ENCODE peak calls at places on chromosomes 3 and 15, in nine cellular contexts. I, X, V, Q, E, L, B, P and C are unnamed samples.

GRCh38 chr3:112302881-112303761 is 9.1 kb upstream of the SLC9C1 start:
- DNase-seq in E (peak), X (no peak), I (no peak), L (no peak), B (no peak), Q (no peak), P (no peak), V (no peak), C (no peak)

GRCh38 chr3:160180581-160181216 is 44.5 kb upstream of the C3orf80 start:
- DNase-seq in L (no peak), E (no peak), Q (no peak), V (no peak), I (no peak), X (no peak), P (no peak), B (no peak), C (no peak)

GRCh38 chr3:99751649-99752048 is 66.0 kb upstream of the CMSS1 start:
- DNase-seq in V (peak), B (no peak), E (no peak), X (no peak), Q (no peak), L (no peak), P (no peak), I (no peak), C (no peak)

GRCh38 chr3:127056281-127056680 is 73.4 kb downstream of the PLXNA1 start:
- DNase-seq in V (no peak), E (no peak), P (no peak), I (peak), X (no peak), Q (no peak), L (no peak), B (no peak), C (no peak)

GRCh38 chr3:141482250-141482937 is 4.4 kb upstream of the RASA2 start:
- DNase-seq in B (no peak), V (peak), L (no peak), I (no peak), P (no peak), E (no peak), X (no peak), Q (peak), C (no peak)

GRCh38 chr3:24640330-24640877 is 145.8 kb upstream of the THRB start:
- DNase-seq in V (peak), Q (no peak), B (no peak), X (no peak), P (peak), I (no peak), L (no peak), E (no peak), C (no peak)

GRCh38 chr3:53016236-53016635 is 29.6 kb downstream of the SFMBT1 start:
- DNase-seq in P (no peak), Q (no peak), L (no peak), E (no peak), B (no peak), I (no peak), V (no peak), X (no peak), C (no peak)

GRCh38 chr3:14617508-14618023 is 34.0 kb upstream of the CCDC174 start:
- DNase-seq in L (no peak), V (no peak), P (no peak), B (no peak), I (no peak), E (no peak), Q (no peak), X (no peak), C (no peak)

GRCh38 chr3:196903740-196904139 is 36.0 kb downstream of the SENP5 start:
- DNase-seq in B (no peak), P (no peak), E (no peak), Q (no peak), L (no peak), I (no peak), X (no peak), V (no peak), C (no peak)

GRCh38 chr3:124951511-124952390 is 17.2 kb upstream of the MUC13 start:
- DNase-seq in P (no peak), Q (no peak), B (no peak), I (no peak), E (no peak), L (no peak), X (no peak), V (no peak), C (no peak)

GRCh38 chr3:151328298-151329036 is 882 bp downstream of the P2RY13 start:
- DNase-seq in P (no peak), E (no peak), X (no peak), Q (peak), V (no peak), I (no peak), L (no peak), B (no peak), C (no peak)

GRCh38 chr3:31103623-31104180 is 209.2 kb upstream of the GADL1 start:
- DNase-seq in X (no peak), P (no peak), L (no peak), B (no peak), Q (no peak), E (peak), V (no peak), I (no peak), C (no peak)

GRCh38 chr3:178320481-178321352 is 215.5 kb upstream of the KCNMB2 start:
- DNase-seq in P (peak), B (no peak), V (no peak), E (no peak), X (no peak), I (peak), L (no peak), Q (no peak), C (no peak)

GRCh38 chr15:63818191-63818590 is 15.6 kb downstream of the HERC1 start:
- DNase-seq in B (no peak), X (no peak), P (no peak), V (no peak), E (no peak), I (no peak), L (no peak), Q (no peak), C (no peak)

GRCh38 chr3:32216172-32216783 is 22.2 kb upstream of the CMTM8 start:
- DNase-seq in B (no peak), Q (no peak), L (no peak), I (no peak), V (no peak), P (peak), E (no peak), X (no peak), C (no peak)

GRCh38 chr15:43792761-43793493 is 807 bp downstream of the SERF2 start:
- DNase-seq in B (no peak), V (peak), X (no peak), P (peak), I (no peak), L (peak), E (no peak), Q (no peak), C (no peak)

GRCh38 chr3:177483182-177483967 is 286.1 kb upstream of the TBL1XR1 start:
- DNase-seq in Q (no peak), P (no peak), E (peak), L (no peak), I (no peak), X (no peak), V (no peak), B (no peak), C (no peak)

GRCh38 chr15:40063563-40064011 is 24.6 kb upstream of the SRP14 start:
- DNase-seq in E (peak), I (no peak), Q (peak), L (no peak), B (peak), X (peak), V (peak), P (no peak), C (no peak)

DNA sequence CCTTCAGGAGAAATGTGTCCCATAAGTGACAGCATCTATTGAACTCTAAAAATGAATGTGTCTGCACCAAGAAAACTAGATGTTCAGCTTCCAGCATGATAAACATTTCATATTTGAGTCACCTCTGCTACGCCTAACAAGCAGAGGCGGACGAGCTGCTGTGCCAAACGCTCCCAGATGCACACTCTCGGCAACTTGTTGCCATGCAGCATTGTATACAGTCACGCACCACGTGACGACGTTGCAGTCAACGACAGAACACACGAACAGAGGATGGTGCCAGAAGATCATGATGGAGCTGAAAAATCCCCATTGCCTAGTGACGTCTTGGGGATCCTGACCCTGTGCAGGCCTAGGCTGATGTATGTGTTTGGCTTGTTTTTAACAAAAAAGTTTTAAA is 137.5 kb downstream of the XXYLT1 start:
- DNase-seq in P (no peak), X (peak), E (no peak), I (no peak), L (peak), B (no peak), Q (no peak), V (peak), C (peak)
- H3K27ac ChIP-seq in P (no peak), X (no peak), E (peak), I (no peak), L (no peak), B (no peak), Q (no peak), V (peak), C (no peak)

GRCh38 chr3:107432013-107432515 is 54.8 kb downstream of the CCDC54 start:
- DNase-seq in I (no peak), X (no peak), P (no peak), E (no peak), L (no peak), Q (no peak), B (no peak), V (no peak), C (no peak)
- H3K27ac ChIP-seq in I (peak), X (peak), P (peak), E (peak), L (no peak), Q (peak), B (peak), V (peak), C (no peak)

DNA sequence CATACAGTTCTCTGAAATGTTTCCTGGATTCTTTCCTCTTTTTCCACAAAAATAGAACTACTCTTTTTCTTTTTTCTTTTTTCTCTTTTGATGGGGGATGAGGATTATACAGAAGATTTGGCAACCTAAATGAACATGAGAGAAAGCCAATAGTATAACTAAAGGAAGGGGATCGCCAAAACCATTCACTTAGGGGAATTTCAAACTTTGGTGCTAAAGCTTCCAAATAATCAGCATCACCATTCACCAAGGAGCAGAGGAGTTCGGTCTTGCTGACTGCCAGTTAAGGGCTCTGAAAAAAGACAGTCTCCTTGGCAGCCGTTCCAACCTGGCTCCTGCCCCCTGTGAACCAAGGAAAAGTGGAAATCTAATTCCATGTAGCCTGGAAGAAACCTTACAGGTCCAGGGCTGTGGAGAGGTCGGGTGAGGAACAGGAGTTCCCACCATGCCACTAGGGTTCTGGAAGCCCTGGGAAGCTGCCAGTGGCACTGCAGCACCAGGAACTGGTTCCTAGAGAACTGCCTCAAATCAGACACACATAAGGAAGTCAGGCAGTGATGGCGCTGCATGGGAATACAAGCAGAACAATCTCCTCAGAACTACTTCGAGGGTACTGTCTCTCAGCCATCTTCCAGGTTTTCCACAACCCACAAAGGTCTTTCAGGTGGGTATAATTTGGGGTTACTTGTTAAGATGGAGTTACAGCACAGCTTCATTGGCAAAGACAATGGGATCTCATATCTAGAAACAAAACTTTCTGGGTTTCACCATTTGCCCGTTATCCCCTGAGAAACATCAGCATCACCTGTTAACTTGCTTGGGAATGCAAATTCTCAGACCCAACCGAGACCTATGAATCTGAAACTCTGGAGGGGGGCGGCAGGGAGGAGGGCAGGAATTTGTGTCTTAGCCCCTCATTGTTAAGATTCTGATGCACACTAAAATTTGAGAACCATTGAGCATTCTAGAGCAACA is 176.7 kb downstream of the TNIK start:
- DNase-seq in V (no peak), X (peak), Q (no peak), E (no peak), I (peak), B (no peak), L (no peak), P (no peak), C (no peak)
- H3K27ac ChIP-seq in V (no peak), X (no peak), Q (no peak), E (no peak), I (peak), B (no peak), L (no peak), P (no peak), C (no peak)

DNA sequence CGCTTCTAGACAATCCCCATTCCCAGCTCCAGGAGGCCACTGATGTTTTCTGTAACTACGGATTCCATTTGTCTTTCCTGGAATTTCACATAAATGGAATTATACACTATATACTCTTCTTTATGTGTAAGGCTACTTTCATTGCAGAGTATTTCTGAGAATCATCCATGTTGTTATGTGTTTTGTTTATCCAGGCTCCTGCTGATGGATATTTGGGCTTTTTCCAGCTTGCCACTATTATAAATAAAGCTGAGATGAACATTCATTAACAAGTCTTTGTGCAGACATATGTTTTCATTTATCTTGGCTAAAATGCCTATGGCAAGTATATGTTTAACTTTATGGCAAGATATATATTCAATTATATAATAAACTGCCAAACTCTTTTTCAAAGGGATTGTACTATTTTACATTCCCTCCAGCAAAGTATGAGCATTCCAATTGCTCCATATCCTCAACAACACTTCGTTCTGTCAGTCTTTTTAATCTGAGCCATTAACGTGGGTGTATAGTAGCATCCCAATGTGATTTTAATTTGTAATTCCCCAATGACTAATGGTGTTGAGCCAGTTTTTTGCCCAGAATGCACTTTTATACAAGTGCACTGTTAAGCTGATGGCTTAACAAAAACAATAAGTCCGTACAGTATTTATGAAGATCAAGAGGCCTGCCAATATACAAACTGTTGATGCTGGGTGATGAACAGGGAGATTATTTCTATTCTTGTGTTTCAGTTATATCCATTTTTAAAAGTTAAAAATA is 452.4 kb downstream of the SHQ1 start:
- DNase-seq in L (no peak), P (no peak), Q (no peak), V (no peak), I (no peak), B (no peak), E (no peak), X (no peak), C (no peak)
- H3K27ac ChIP-seq in L (no peak), P (no peak), Q (no peak), V (no peak), I (no peak), B (no peak), E (no peak), X (peak), C (no peak)

GRCh38 chr3:153979419-153980251 is 141.6 kb upstream of the ARHGEF26 start:
- DNase-seq in V (no peak), L (no peak), Q (no peak), P (no peak), X (no peak), E (no peak), B (no peak), I (no peak), C (no peak)

GRCh38 chr3:153974614-153975013 is 146.6 kb upstream of the ARHGEF26 start:
- DNase-seq in V (no peak), Q (no peak), X (no peak), P (no peak), L (no peak), E (no peak), I (no peak), B (no peak), C (no peak)

GRCh38 chr3:153977148-153977547 is 144.0 kb upstream of the ARHGEF26 start:
- DNase-seq in Q (no peak), V (no peak), I (no peak), B (no peak), L (no peak), X (no peak), P (no peak), E (no peak), C (no peak)

GRCh38 chr3:153980252-153980590 is 141.0 kb upstream of the ARHGEF26 start:
- DNase-seq in V (no peak), I (no peak), E (peak), Q (peak), X (no peak), P (no peak), L (no peak), B (no peak), C (no peak)

GRCh38 chr3:153978023-153978422 is 143.2 kb upstream of the ARHGEF26 start:
- DNase-seq in E (no peak), X (no peak), I (no peak), L (no peak), B (no peak), P (no peak), Q (no peak), V (no peak), C (no peak)
- H3K27ac ChIP-seq in E (no peak), X (no peak), I (no peak), L (no peak), B (no peak), P (no peak), Q (no peak), V (no peak), C (no peak)

DNA sequence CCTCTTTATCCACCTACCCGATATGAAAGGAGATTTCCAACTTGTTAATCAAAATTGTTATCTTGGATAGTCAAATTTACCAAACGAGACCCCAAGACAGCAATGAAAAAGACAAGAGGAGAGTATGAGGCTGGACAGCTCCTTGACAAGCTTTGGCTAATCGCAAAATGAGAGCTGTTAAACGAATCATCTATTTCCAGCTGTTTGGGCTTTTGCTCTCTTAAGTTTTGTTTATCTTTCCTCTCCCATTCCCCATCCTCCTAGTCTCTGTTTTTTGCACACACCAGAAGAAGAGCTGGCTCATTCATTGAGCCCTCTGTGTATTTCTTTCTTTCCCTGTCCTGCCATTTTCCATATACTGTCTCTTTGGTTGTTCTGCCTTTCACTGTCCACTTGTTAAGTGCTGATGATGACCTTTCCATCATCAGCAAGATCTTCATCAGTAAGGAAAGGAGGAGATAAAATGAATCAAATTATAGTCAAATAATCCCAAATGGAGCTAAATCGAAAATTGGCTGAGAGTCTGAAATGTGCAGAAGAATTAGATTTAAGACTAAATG is 161.6 kb downstream of the SLC9A9 start:
- DNase-seq in Q (no peak), X (no peak), V (no peak), E (no peak), P (no peak), L (no peak), I (no peak), B (no peak), C (no peak)
- H3K27ac ChIP-seq in Q (no peak), X (no peak), V (no peak), E (no peak), P (no peak), L (no peak), I (no peak), B (no peak), C (no peak)